ENCODE peak calls at places on chromosomes 12 and 14, in four cellular contexts. One of them, this sample, is unnamed.
A peak's percentile ranks its signal among the peaks of the same experiment; 100 is the strongest.

GRCh38 chr14:102317564-102318248 is 1.8 kb upstream of the ZNF839 start:
- DNase-seq in MM.1S: peak; percentile 72
- DNase-seq in neural progenitor cell: peak; percentile 33
- DNase-seq in GM23338: peak; percentile 48
- DNase-seq in this sample: peak; percentile 67

GRCh38 chr12:30098677-30099076 is 314.9 kb upstream of the TMTC1 start:
- DNase-seq in GM23338: peak; percentile 79
- DNase-seq in MM.1S: no peak
- DNase-seq in neural progenitor cell: peak; percentile 83
- DNase-seq in this sample: no peak

GRCh38 chr12:110100315-110100970 is 23.7 kb upstream of the IFT81 start:
- DNase-seq in MM.1S: peak; percentile 30
- DNase-seq in GM23338: peak; percentile 88
- DNase-seq in neural progenitor cell: peak; percentile 82
- DNase-seq in this sample: peak; percentile 87

GRCh38 chr14:78566017-78566858 is 396.1 kb downstream of the NRXN3 start:
- DNase-seq in neural progenitor cell: peak; percentile 88
- DNase-seq in MM.1S: peak; percentile 43
- DNase-seq in GM23338: peak; percentile 94
- DNase-seq in this sample: peak; percentile 51

GRCh38 chr12:129659927-129660326 is 243.9 kb downstream of the TMEM132D start:
- DNase-seq in neural progenitor cell: no peak
- DNase-seq in MM.1S: no peak
- DNase-seq in GM23338: no peak
- DNase-seq in this sample: no peak

GRCh38 chr14:100440207-100440631 is 117.1 kb downstream of the SLC25A47 start:
- DNase-seq in neural progenitor cell: peak; percentile 83
- DNase-seq in GM23338: peak; percentile 78
- DNase-seq in MM.1S: no peak
- DNase-seq in this sample: peak; percentile 32

GRCh38 chr12:98456583-98457573 is 58.5 kb upstream of the TMPO start:
- DNase-seq in neural progenitor cell: peak; percentile 78
- DNase-seq in MM.1S: no peak
- DNase-seq in GM23338: peak; percentile 77
- DNase-seq in this sample: no peak

GRCh38 chr12:99983721-99984258 is 946 bp downstream of the ANKS1B start:
- DNase-seq in MM.1S: no peak
- DNase-seq in GM23338: no peak
- DNase-seq in neural progenitor cell: no peak
- DNase-seq in this sample: no peak

GRCh38 chr12:104519190-104519857 is 62.6 kb downstream of the CHST11 start:
- DNase-seq in MM.1S: no peak
- DNase-seq in neural progenitor cell: no peak
- DNase-seq in GM23338: no peak
- DNase-seq in this sample: no peak

GRCh38 chr14:104107611-104108569 is 22.4 kb downstream of the ASPG start:
- DNase-seq in neural progenitor cell: no peak
- DNase-seq in MM.1S: no peak
- DNase-seq in GM23338: no peak
- DNase-seq in this sample: no peak

GRCh38 chr12:128971802-128972201 is 118.5 kb downstream of the GLT1D1 start:
- DNase-seq in MM.1S: no peak
- DNase-seq in neural progenitor cell: peak; percentile 69
- DNase-seq in GM23338: peak; percentile 30
- DNase-seq in this sample: peak; percentile 12

GRCh38 chr12:2161478-2161877 is 108.7 kb downstream of the CACNA1C start:
- DNase-seq in GM23338: no peak
- DNase-seq in MM.1S: no peak
- DNase-seq in neural progenitor cell: no peak
- DNase-seq in this sample: no peak

GRCh38 chr12:2160043-2160442 is 107.3 kb downstream of the CACNA1C start:
- DNase-seq in neural progenitor cell: no peak
- DNase-seq in GM23338: no peak
- DNase-seq in MM.1S: no peak
- DNase-seq in this sample: no peak

GRCh38 chr12:2165021-2165420 is 112.2 kb downstream of the CACNA1C start:
- DNase-seq in MM.1S: no peak
- DNase-seq in neural progenitor cell: no peak
- DNase-seq in GM23338: no peak
- DNase-seq in this sample: no peak

GRCh38 chr12:2166696-2167095 is 113.9 kb downstream of the CACNA1C start:
- DNase-seq in GM23338: no peak
- DNase-seq in neural progenitor cell: no peak
- DNase-seq in MM.1S: no peak
- DNase-seq in this sample: no peak

DNA sequence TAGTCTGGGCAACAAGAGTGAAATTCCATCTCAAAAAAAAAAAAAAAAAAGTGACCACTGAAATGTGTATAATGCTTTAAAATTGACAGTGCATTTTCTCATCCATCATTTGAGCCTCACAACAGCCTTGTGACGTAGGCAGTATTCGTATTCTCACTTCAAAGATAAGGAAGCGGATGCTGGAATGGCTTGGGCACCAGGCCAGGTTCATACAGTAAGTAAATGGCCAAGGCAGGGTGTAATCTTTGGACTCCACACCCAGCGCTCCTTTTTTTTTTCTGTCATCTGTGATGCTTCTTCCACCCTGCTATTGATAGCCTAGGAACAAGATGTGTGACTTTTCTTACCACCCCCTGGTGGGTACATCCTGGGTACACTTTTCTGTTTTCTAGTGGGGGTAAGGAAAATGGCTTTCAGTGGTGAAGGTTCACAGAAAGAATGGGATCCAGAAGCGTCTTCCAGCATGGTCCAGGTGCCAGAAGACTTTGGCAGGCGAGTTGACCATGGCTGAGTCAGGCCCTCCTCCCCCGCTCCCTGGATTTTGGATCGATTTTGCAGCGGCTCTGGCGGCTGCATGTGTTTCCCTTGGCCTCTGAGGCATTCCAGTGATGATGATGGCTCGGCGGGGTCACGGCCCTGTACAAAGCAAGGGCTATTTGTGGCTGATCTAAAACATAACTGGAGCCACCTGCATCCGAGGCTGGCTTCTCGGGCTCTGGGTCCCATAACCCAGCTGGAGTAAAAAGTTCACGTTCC is 110.6 kb downstream of the CACNA1C start:
- DNase-seq in GM23338: no peak
- DNase-seq in MM.1S: no peak
- DNase-seq in neural progenitor cell: no peak
- DNase-seq in this sample: no peak
- TF ChIP-seq EZH2phosphoT487 in GM23338: no peak
- TF ChIP-seq EZH2phosphoT487 in MM.1S: no peak
- TF ChIP-seq EZH2phosphoT487 in neural progenitor cell: no peak
- TF ChIP-seq EZH2phosphoT487 in this sample: no peak

GRCh38 chr12:49104822-49105221 is 5.8 kb downstream of the LMBR1L start:
- DNase-seq in MM.1S: no peak
- DNase-seq in GM23338: no peak
- DNase-seq in neural progenitor cell: no peak
- DNase-seq in this sample: no peak
- H3K4me1 ChIP-seq in MM.1S: peaks cover 9% of the 10 kb centered on the region
- H3K4me1 ChIP-seq in GM23338: peaks cover 14% of the 10 kb centered on the region
- H3K4me1 ChIP-seq in neural progenitor cell: peaks cover 6% of the 10 kb centered on the region
- H3K4me1 ChIP-seq in this sample: peaks cover 43% of the 10 kb centered on the region

DNA sequence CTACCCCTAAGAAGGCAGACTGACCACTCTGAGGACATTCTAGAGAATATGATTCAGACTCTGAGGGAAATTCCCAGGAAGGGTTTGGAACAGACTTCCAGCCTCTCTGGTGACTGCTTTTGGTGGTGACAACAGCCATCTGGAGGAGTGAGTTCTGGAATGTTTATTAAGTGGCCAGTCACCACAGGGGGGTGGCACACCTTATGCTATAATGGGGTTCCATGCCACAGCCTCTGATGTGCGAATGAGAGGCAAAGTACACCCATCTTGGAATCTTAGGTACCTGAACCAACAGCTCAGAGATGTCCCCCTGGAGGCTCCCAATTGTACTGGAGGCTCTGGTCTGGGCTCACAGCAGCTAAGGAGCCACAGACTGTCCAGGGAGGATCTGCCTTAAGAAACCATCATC is 9.5 kb upstream of the TINF2 start:
- DNase-seq in neural progenitor cell: no peak
- DNase-seq in GM23338: peak; percentile 36
- DNase-seq in MM.1S: no peak
- DNase-seq in this sample: no peak
- H3K4me2 ChIP-seq in neural progenitor cell: no peak overlapping the region
- H3K4me2 ChIP-seq in GM23338: no peak overlapping the region
- H3K4me2 ChIP-seq in MM.1S: no peak overlapping the region
- H3K4me2 ChIP-seq in this sample: no peak overlapping the region

GRCh38 chr12:4994622-4995021 is 49.1 kb upstream of the KCNA5 start:
- DNase-seq in GM23338: no peak
- DNase-seq in neural progenitor cell: no peak
- DNase-seq in MM.1S: no peak
- DNase-seq in this sample: no peak
- TF ChIP-seq EZH2phosphoT487 in GM23338: no peak
- TF ChIP-seq EZH2phosphoT487 in neural progenitor cell: no peak
- TF ChIP-seq EZH2phosphoT487 in MM.1S: no peak
- TF ChIP-seq EZH2phosphoT487 in this sample: no peak

GRCh38 chr12:57753938-57754337 is 965 bp upstream of the MARCHF9 start:
- DNase-seq in GM23338: no peak
- DNase-seq in neural progenitor cell: no peak
- DNase-seq in MM.1S: no peak
- DNase-seq in this sample: no peak

GRCh38 chr12:57752668-57753000 is 524 bp upstream of the CDK4 start:
- DNase-seq in GM23338: no peak
- DNase-seq in MM.1S: no peak
- DNase-seq in neural progenitor cell: no peak
- DNase-seq in this sample: no peak

GRCh38 chr12:57751432-57751787 is 700 bp downstream of the CDK4 start:
- DNase-seq in MM.1S: no peak
- DNase-seq in GM23338: no peak
- DNase-seq in neural progenitor cell: no peak
- DNase-seq in this sample: no peak

GRCh38 chr12:57750561-57751431 is 1.3 kb downstream of the CDK4 start:
- DNase-seq in MM.1S: no peak
- DNase-seq in neural progenitor cell: no peak
- DNase-seq in GM23338: no peak
- DNase-seq in this sample: no peak

DNA sequence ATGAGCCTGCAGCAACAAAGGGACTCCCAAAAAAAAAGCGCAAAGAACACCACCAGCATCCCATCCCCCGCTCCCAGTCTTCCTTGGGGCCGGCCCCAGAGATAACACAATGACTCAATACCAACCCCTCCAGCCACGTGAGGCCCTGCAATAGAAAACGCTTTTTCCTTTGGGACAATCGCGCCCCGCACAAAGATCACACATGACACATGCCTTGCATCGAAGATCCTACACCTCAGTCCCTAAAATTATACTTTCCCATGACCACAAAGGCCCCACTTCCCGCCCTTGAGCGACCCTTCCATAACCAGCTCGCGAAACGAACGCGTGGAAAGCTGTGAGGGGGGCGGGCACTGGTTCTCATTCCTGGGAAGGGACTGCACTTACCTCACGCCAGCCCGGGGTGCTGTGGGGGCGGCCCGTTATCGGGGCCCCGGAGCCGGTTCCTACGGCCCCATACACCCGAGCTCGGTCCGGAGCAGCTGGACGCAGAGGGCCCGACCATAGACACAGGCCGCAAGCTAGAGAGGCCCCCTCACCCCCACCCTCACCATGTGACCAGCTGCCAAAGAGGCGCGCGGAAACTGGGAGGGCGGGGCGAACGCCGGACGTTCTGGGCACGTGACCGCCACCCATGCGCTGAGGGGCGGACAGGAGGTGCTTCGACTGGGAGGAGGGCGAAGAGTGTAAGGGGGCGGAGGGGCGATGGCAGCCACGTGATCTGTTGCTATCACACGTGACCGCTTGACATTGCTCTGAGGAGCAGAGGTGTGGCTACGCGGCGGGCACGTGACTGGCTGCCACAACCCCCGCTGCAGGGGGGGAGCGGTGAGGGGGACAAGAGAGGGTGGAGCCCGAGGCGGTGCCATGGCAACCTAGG is at the start of gene CDK4:
- DNase-seq in MM.1S: peak; percentile 99
- DNase-seq in neural progenitor cell: peak; percentile 100
- DNase-seq in GM23338: peak; percentile 100
- DNase-seq in this sample: peak; percentile 100
- H3K4me1 ChIP-seq in MM.1S: peaks cover 31% of the 10 kb centered on the region
- H3K4me1 ChIP-seq in neural progenitor cell: peaks cover 31% of the 10 kb centered on the region
- H3K4me1 ChIP-seq in GM23338: peaks cover 34% of the 10 kb centered on the region
- H3K4me1 ChIP-seq in this sample: peaks cover 39% of the 10 kb centered on the region

GRCh38 chr14:67487332-67487731 is 1.2 kb downstream of the TMEM229B start:
- DNase-seq in GM23338: no peak
- DNase-seq in neural progenitor cell: no peak
- DNase-seq in MM.1S: no peak
- DNase-seq in this sample: no peak

GRCh38 chr14:67486890-67487289 is 1.6 kb downstream of the TMEM229B start:
- DNase-seq in GM23338: no peak
- DNase-seq in MM.1S: no peak
- DNase-seq in neural progenitor cell: no peak
- DNase-seq in this sample: no peak

GRCh38 chr14:67485501-67486095 is 2.9 kb downstream of the TMEM229B start:
- DNase-seq in MM.1S: no peak
- DNase-seq in neural progenitor cell: no peak
- DNase-seq in GM23338: peak; percentile 29
- DNase-seq in this sample: no peak

GRCh38 chr14:67482765-67483164 is 5.8 kb downstream of the TMEM229B start:
- DNase-seq in MM.1S: no peak
- DNase-seq in neural progenitor cell: no peak
- DNase-seq in GM23338: no peak
- DNase-seq in this sample: no peak

GRCh38 chr14:67483599-67484270 is 4.8 kb downstream of the TMEM229B start:
- DNase-seq in MM.1S: no peak
- DNase-seq in GM23338: no peak
- DNase-seq in neural progenitor cell: no peak
- DNase-seq in this sample: no peak
- H3K4me2 ChIP-seq in MM.1S: no peak overlapping the region
- H3K4me2 ChIP-seq in GM23338: no peak overlapping the region
- H3K4me2 ChIP-seq in neural progenitor cell: no peak overlapping the region
- H3K4me2 ChIP-seq in this sample: no peak overlapping the region

This sample was measured in OCI-LY7.